ENCODE peak calls at places on chromosome 14, in seven cellular contexts. M is M059J, O is GM12891, W is Karpas-422, R is H1, G is mucosa of gallbladder, J is HuH-7.5. Z is an unnamed sample.

GRCh38 chr14:68469208-68469713 is 323.6 kb downstream of the ZFP36L1 start:
- DNase-seq in G (no peak), M (no peak), R (no peak), O (no peak), J (no peak), W (no peak), Z (no peak)

GRCh38 chr14:95183082-95183481 is 25.8 kb upstream of the DICER1 start:
- DNase-seq in G (no peak), O (no peak), J (no peak), R (no peak), M (no peak), W (no peak), Z (no peak)

GRCh38 chr14:98227000-98227726 is 1044.8 kb downstream of the BCL11B start:
- DNase-seq in M (no peak), R (no peak), W (no peak), J (no peak), G (no peak), O (peak), Z (peak)

GRCh38 chr14:31842905-31843304 is 234.2 kb upstream of the ARHGAP5 start:
- DNase-seq in J (no peak), M (peak), O (no peak), W (no peak), R (no peak), G (no peak), Z (no peak)

GRCh38 chr14:76186318-76187027 is 34.8 kb downstream of the GPATCH2L start:
- DNase-seq in G (no peak), R (no peak), O (no peak), M (no peak), W (no peak), J (no peak), Z (peak)

GRCh38 chr14:55446127-55446736 is 5.8 kb upstream of the TBPL2 start:
- DNase-seq in O (peak), R (peak), M (peak), W (peak), J (peak), G (peak), Z (peak)

GRCh38 chr14:60839057-60839456 is 104.5 kb downstream of the MNAT1 start:
- DNase-seq in R (no peak), O (no peak), J (no peak), W (no peak), M (no peak), G (no peak), Z (no peak)

GRCh38 chr14:99606359-99606758 is 2.4 kb upstream of the CCDC85C start:
- DNase-seq in W (no peak), O (no peak), R (no peak), G (no peak), M (no peak), J (no peak), Z (no peak)

GRCh38 chr14:105589161-105589925 is 63.0 kb downstream of the TMEM121 start:
- DNase-seq in R (no peak), J (no peak), W (peak), M (no peak), O (no peak), G (no peak), Z (no peak)

GRCh38 chr14:69614592-69614991 is 3.2 kb downstream of the SUSD6 start:
- DNase-seq in O (no peak), J (no peak), W (peak), G (peak), M (no peak), R (no peak), Z (peak)

GRCh38 chr14:58736606-58737005 is 98.8 kb downstream of the DACT1 start:
- DNase-seq in J (no peak), M (no peak), R (no peak), W (no peak), G (no peak), O (no peak), Z (no peak)

GRCh38 chr14:66541627-66542026 is 33.7 kb downstream of the GPHN start:
- DNase-seq in J (no peak), R (no peak), M (no peak), O (no peak), W (no peak), G (no peak), Z (no peak)

GRCh38 chr14:94025720-94026119 is 420 bp upstream of the OTUB2 start:
- DNase-seq in W (no peak), J (no peak), R (no peak), G (no peak), M (no peak), O (no peak), Z (no peak)

Z was measured in GM12865.